ENCODE peak calls at places on chromosomes 1 and 21, in nine cellular contexts. N is progenitor cell of endocrine pancreas, D is endodermal cell, T is memory B cell, U is cardiac muscle cell, Q is NCI-H1105, K is NB4, E is foreskin fibroblast, J is stomach. H is an unnamed sample.

GRCh38 chr1:231684333-231685244 is 58.0 kb downstream of the DISC1 start:
- DNase-seq in N (no peak), D (no peak), T (no peak), U (no peak), Q (peak), K (no peak), E (no peak), J (peak), H (peak)

GRCh38 chr1:89254658-89255287 is 17.9 kb downstream of the GBP5 start:
- DNase-seq in N (no peak), D (no peak), T (no peak), U (peak), Q (peak), K (no peak), E (no peak), J (no peak), H (no peak)

GRCh38 chr1:30407030-30407861 is 316.1 kb downstream of the MATN1 start:
- DNase-seq in N (peak), D (peak), T (no peak), U (no peak), Q (no peak), K (no peak), E (no peak), J (peak), H (peak)

GRCh38 chr21:42056996-42057689 is 14.0 kb upstream of the UMODL1 start:
- DNase-seq in N (peak), D (no peak), T (no peak), U (no peak), Q (peak), K (no peak), E (peak), J (peak), H (peak)

GRCh38 chr1:53061859-53062714 is at the start of gene PODN:
- DNase-seq in N (no peak), D (peak), T (no peak), U (peak), Q (no peak), K (no peak), E (no peak), J (no peak), H (peak)

GRCh38 chr21:42199488-42200463 is 19.2 kb upstream of the ABCG1 start:
- DNase-seq in N (no peak), D (peak), T (peak), U (no peak), Q (no peak), K (peak), E (peak), J (no peak), H (peak)

GRCh38 chr1:234851450-234852438 is 241.8 kb upstream of the IRF2BP2 start:
- DNase-seq in N (no peak), D (peak), T (no peak), U (no peak), Q (no peak), K (peak), E (peak), J (no peak), H (no peak)

GRCh38 chr1:203124546-203125317 is 2.8 kb upstream of the ADORA1 start:
- DNase-seq in N (no peak), D (peak), T (no peak), U (no peak), Q (peak), K (no peak), E (peak), J (no peak), H (no peak)

GRCh38 chr1:174712541-174712940 is 264.8 kb downstream of the GPR52 start:
- DNase-seq in N (no peak), D (no peak), T (no peak), U (no peak), Q (no peak), K (no peak), E (no peak), J (no peak), H (no peak)

GRCh38 chr1:47415728-47416318 is at the start of gene FOXE3:
- DNase-seq in N (no peak), D (no peak), T (no peak), U (no peak), Q (no peak), K (no peak), E (no peak), J (no peak), H (no peak)

GRCh38 chr1:91428182-91428798 is 23.7 kb upstream of the HFM1 start:
- DNase-seq in N (no peak), D (peak), T (no peak), U (peak), Q (no peak), K (no peak), E (no peak), J (no peak), H (no peak)

GRCh38 chr1:16248603-16249534 is 11.9 kb upstream of the CPLANE2 start:
- DNase-seq in N (no peak), D (no peak), T (no peak), U (peak), Q (peak), K (no peak), E (peak), J (peak), H (peak)

GRCh38 chr1:85328713-85329376 is 52.4 kb upstream of the BCL10 start:
- DNase-seq in N (no peak), D (peak), T (no peak), U (no peak), Q (no peak), K (no peak), E (peak), J (no peak), H (no peak)

GRCh38 chr1:6502000-6502891 is 10.8 kb upstream of the PLEKHG5 start:
- DNase-seq in N (no peak), D (no peak), T (no peak), U (no peak), Q (no peak), K (peak), E (no peak), J (peak), H (peak)

GRCh38 chr1:83929184-83929583 is 69.7 kb downstream of the TTLL7 start:
- DNase-seq in N (no peak), D (no peak), T (no peak), U (no peak), Q (no peak), K (no peak), E (peak), J (no peak), H (no peak)

GRCh38 chr1:226427131-226427530 is 19.2 kb upstream of the PARP1 start:
- DNase-seq in N (no peak), D (no peak), T (no peak), U (no peak), Q (no peak), K (no peak), E (no peak), J (no peak), H (no peak)

GRCh38 chr1:230919201-230919600 is 50.9 kb upstream of the C1orf198 start:
- DNase-seq in N (no peak), D (no peak), T (no peak), U (no peak), Q (no peak), K (no peak), E (no peak), J (no peak), H (peak)

GRCh38 chr1:36516372-36517018 is 33.8 kb upstream of the CSF3R start:
- DNase-seq in N (peak), D (peak), T (peak), U (peak), Q (peak), K (peak), E (peak), J (peak), H (no peak)

GRCh38 chr1:42315500-42315899 is 19.5 kb downstream of the FOXJ3 start:
- DNase-seq in N (no peak), D (no peak), T (no peak), U (no peak), Q (no peak), K (no peak), E (no peak), J (no peak), H (no peak)

GRCh38 chr1:50774759-50775351 is 185.2 kb downstream of the FAF1 start:
- DNase-seq in N (no peak), D (no peak), T (peak), U (peak), Q (peak), K (peak), E (peak), J (no peak), H (no peak)

GRCh38 chr1:37100310-37100709 is 66.0 kb upstream of the GRIK3 start:
- DNase-seq in N (no peak), D (no peak), T (no peak), U (no peak), Q (no peak), K (no peak), E (no peak), J (no peak), H (no peak)

H was measured in left colon.